ENCODE peak calls at places on chromosomes 16 and 17, in ten cellular contexts. One of them, this sample, is unnamed.

GRCh38 chr16:12573730-12574383 is 229.8 kb downstream of the CPPED1 start:
- DNase-seq in aorta: peak; percentile 72
- DNase-seq in lower leg skin: peak; percentile 88
- DNase-seq in effector memory CD4-positive, alpha-beta T cell: no peak
- DNase-seq in neural progenitor cell: peak; percentile 70
- DNase-seq in upper lobe of right lung: no peak
- DNase-seq in HFF-Myc: peak; percentile 3
- DNase-seq in transverse colon: peak; percentile 51
- DNase-seq in cardiac fibroblast: peak; percentile 47
- DNase-seq in astrocyte of the cerebellum: no peak
- DNase-seq in this sample: peak; percentile 81

GRCh38 chr17:61309362-61309761 is 90.3 kb upstream of the TBX2 start:
- DNase-seq in aorta: no peak
- DNase-seq in lower leg skin: no peak
- DNase-seq in effector memory CD4-positive, alpha-beta T cell: no peak
- DNase-seq in neural progenitor cell: no peak
- DNase-seq in upper lobe of right lung: no peak
- DNase-seq in HFF-Myc: no peak
- DNase-seq in transverse colon: no peak
- DNase-seq in cardiac fibroblast: no peak
- DNase-seq in astrocyte of the cerebellum: no peak
- DNase-seq in this sample: no peak

GRCh38 chr17:41212524-41213169 is 13.8 kb upstream of the KRTAP9-2 start:
- DNase-seq in aorta: no peak
- DNase-seq in lower leg skin: no peak
- DNase-seq in effector memory CD4-positive, alpha-beta T cell: no peak
- DNase-seq in neural progenitor cell: no peak
- DNase-seq in upper lobe of right lung: no peak
- DNase-seq in HFF-Myc: no peak
- DNase-seq in transverse colon: no peak
- DNase-seq in cardiac fibroblast: no peak
- DNase-seq in astrocyte of the cerebellum: no peak
- DNase-seq in this sample: no peak

GRCh38 chr17:17726721-17727060 is 45.4 kb downstream of the RAI1 start:
- DNase-seq in aorta: no peak
- DNase-seq in lower leg skin: no peak
- DNase-seq in effector memory CD4-positive, alpha-beta T cell: no peak
- DNase-seq in neural progenitor cell: no peak
- DNase-seq in upper lobe of right lung: no peak
- DNase-seq in HFF-Myc: no peak
- DNase-seq in transverse colon: no peak
- DNase-seq in cardiac fibroblast: no peak
- DNase-seq in astrocyte of the cerebellum: no peak
- DNase-seq in this sample: no peak

GRCh38 chr16:10930755-10931093 is 11.5 kb downstream of the DEXI start:
- DNase-seq in aorta: no peak
- DNase-seq in lower leg skin: no peak
- DNase-seq in effector memory CD4-positive, alpha-beta T cell: no peak
- DNase-seq in neural progenitor cell: no peak
- DNase-seq in upper lobe of right lung: peak; percentile 63
- DNase-seq in HFF-Myc: no peak
- DNase-seq in transverse colon: no peak
- DNase-seq in cardiac fibroblast: no peak
- DNase-seq in astrocyte of the cerebellum: no peak
- DNase-seq in this sample: no peak

GRCh38 chr17:78202666-78203065 is 11.4 kb upstream of the BIRC5 start:
- DNase-seq in aorta: no peak
- DNase-seq in lower leg skin: no peak
- DNase-seq in effector memory CD4-positive, alpha-beta T cell: no peak
- DNase-seq in neural progenitor cell: no peak
- DNase-seq in upper lobe of right lung: no peak
- DNase-seq in HFF-Myc: no peak
- DNase-seq in transverse colon: no peak
- DNase-seq in cardiac fibroblast: no peak
- DNase-seq in astrocyte of the cerebellum: no peak
- DNase-seq in this sample: no peak

GRCh38 chr16:19307587-19308241 is 22.2 kb downstream of the CLEC19A start:
- DNase-seq in aorta: no peak
- DNase-seq in lower leg skin: no peak
- DNase-seq in effector memory CD4-positive, alpha-beta T cell: no peak
- DNase-seq in neural progenitor cell: peak; percentile 82
- DNase-seq in upper lobe of right lung: no peak
- DNase-seq in HFF-Myc: no peak
- DNase-seq in transverse colon: no peak
- DNase-seq in cardiac fibroblast: no peak
- DNase-seq in astrocyte of the cerebellum: no peak
- DNase-seq in this sample: no peak

GRCh38 chr16:20906225-20906870 is 5.8 kb downstream of the LYRM1 start:
- DNase-seq in aorta: no peak
- DNase-seq in lower leg skin: no peak
- DNase-seq in effector memory CD4-positive, alpha-beta T cell: no peak
- DNase-seq in neural progenitor cell: no peak
- DNase-seq in upper lobe of right lung: no peak
- DNase-seq in HFF-Myc: peak; percentile 84
- DNase-seq in transverse colon: no peak
- DNase-seq in cardiac fibroblast: peak; percentile 95
- DNase-seq in astrocyte of the cerebellum: peak; percentile 77
- DNase-seq in this sample: no peak

GRCh38 chr17:19237389-19238166 is 412 bp downstream of the EPN2 start:
- DNase-seq in aorta: peak; percentile 81
- DNase-seq in lower leg skin: peak; percentile 89
- DNase-seq in effector memory CD4-positive, alpha-beta T cell: no peak
- DNase-seq in neural progenitor cell: peak; percentile 72
- DNase-seq in upper lobe of right lung: peak; percentile 68
- DNase-seq in HFF-Myc: no peak
- DNase-seq in transverse colon: peak; percentile 50
- DNase-seq in cardiac fibroblast: no peak
- DNase-seq in astrocyte of the cerebellum: no peak
- DNase-seq in this sample: peak; percentile 45

GRCh38 chr17:66177048-66177447 is 14.9 kb downstream of the CEP112 start:
- DNase-seq in aorta: no peak
- DNase-seq in lower leg skin: no peak
- DNase-seq in effector memory CD4-positive, alpha-beta T cell: no peak
- DNase-seq in neural progenitor cell: no peak
- DNase-seq in upper lobe of right lung: no peak
- DNase-seq in HFF-Myc: no peak
- DNase-seq in transverse colon: no peak
- DNase-seq in cardiac fibroblast: no peak
- DNase-seq in astrocyte of the cerebellum: no peak
- DNase-seq in this sample: no peak

GRCh38 chr16:50068550-50068949 is 2.8 kb downstream of the HEATR3 start:
- DNase-seq in aorta: no peak
- DNase-seq in lower leg skin: no peak
- DNase-seq in effector memory CD4-positive, alpha-beta T cell: no peak
- DNase-seq in neural progenitor cell: no peak
- DNase-seq in upper lobe of right lung: no peak
- DNase-seq in HFF-Myc: no peak
- DNase-seq in transverse colon: no peak
- DNase-seq in cardiac fibroblast: peak; percentile 40
- DNase-seq in astrocyte of the cerebellum: no peak
- DNase-seq in this sample: no peak

DNA sequence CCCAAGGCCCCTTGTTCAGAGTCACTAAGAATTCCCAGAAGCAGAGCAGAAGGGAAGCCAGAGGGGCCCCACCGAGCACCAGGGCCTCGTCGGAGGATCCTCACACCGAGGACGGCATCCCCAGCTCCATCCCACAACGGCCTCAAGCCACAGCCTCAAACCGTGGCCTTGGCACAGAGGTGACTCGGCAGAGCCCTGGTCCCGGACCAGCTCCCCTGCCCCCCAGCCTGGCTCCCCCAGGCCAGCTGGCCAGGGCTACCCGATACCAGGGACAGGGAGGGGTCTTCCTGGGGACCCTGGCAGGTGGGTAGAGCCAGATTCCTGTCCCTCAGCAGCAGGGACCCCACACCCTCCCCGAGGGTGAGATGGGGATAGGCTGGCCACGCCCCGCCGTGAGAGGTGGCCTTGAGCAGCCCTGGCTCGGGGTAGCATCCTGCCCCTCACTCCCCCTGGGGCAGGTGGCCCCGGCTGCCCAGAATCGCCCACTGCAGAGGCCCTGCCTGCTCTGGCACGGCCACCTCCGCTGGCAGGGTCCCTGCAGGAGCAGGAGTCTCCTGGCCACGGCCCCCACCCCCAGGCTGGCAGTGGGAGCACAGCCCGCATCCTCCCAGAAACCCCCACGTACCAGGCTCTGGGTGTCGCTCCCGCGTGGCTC is 5.6 kb upstream of the PVALEF start:
- DNase-seq in aorta: no peak
- DNase-seq in lower leg skin: no peak
- DNase-seq in effector memory CD4-positive, alpha-beta T cell: no peak
- DNase-seq in neural progenitor cell: no peak
- DNase-seq in upper lobe of right lung: no peak
- DNase-seq in HFF-Myc: no peak
- DNase-seq in transverse colon: no peak
- DNase-seq in cardiac fibroblast: no peak
- DNase-seq in astrocyte of the cerebellum: no peak
- DNase-seq in this sample: no peak
- H3K4me3 ChIP-seq in aorta: no peak overlapping the region
- H3K4me3 ChIP-seq in lower leg skin: no peak overlapping the region
- H3K4me3 ChIP-seq in effector memory CD4-positive, alpha-beta T cell: no peak overlapping the region
- H3K4me3 ChIP-seq in neural progenitor cell: no peak overlapping the region
- H3K4me3 ChIP-seq in upper lobe of right lung: peak overlapping the region; percentile 48
- H3K4me3 ChIP-seq in HFF-Myc: no peak overlapping the region
- H3K4me3 ChIP-seq in transverse colon: peak overlapping the region; percentile 41
- H3K4me3 ChIP-seq in cardiac fibroblast: peak overlapping the region; percentile 1
- H3K4me3 ChIP-seq in astrocyte of the cerebellum: no peak overlapping the region
- H3K4me3 ChIP-seq in this sample: no peak overlapping the region

DNA sequence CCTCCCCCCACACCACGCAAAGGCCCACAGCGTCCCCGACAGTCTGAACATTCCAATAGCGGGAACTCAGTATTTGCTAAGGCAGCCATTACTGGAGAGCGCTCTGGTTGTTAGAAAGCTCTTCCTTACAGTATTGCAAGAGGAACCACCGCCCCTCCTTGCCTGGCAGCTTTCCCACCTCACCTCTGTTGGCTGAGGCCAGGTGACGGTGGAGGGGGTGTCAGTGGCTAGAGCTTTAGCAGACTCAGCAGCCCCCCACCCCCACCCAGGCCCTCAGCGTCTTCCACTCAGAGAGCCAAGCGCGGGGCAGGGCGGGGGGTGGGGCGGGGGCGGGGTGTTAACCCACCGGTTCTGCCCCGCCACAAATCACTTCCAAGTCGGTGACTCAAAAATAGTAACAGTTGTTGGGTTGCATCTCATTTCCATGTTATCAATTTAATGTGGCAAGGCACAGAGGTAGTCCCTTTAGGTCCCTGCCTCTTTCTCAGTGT is 2.3 kb upstream of the PLEKHH3 start:
- DNase-seq in aorta: no peak
- DNase-seq in lower leg skin: peak; percentile 92
- DNase-seq in effector memory CD4-positive, alpha-beta T cell: peak; percentile 21
- DNase-seq in neural progenitor cell: peak; percentile 63
- DNase-seq in upper lobe of right lung: peak; percentile 78
- DNase-seq in HFF-Myc: no peak
- DNase-seq in transverse colon: peak; percentile 76
- DNase-seq in cardiac fibroblast: peak; percentile 60
- DNase-seq in astrocyte of the cerebellum: no peak
- DNase-seq in this sample: peak; percentile 83
- H3K4me3 ChIP-seq in aorta: no peak overlapping the region
- H3K4me3 ChIP-seq in lower leg skin: no peak overlapping the region
- H3K4me3 ChIP-seq in effector memory CD4-positive, alpha-beta T cell: peak overlapping the region; percentile 76
- H3K4me3 ChIP-seq in neural progenitor cell: peak overlapping the region; percentile 67
- H3K4me3 ChIP-seq in upper lobe of right lung: peak overlapping the region; percentile 89
- H3K4me3 ChIP-seq in HFF-Myc: peak overlapping the region; percentile 46
- H3K4me3 ChIP-seq in transverse colon: peak overlapping the region; percentile 91
- H3K4me3 ChIP-seq in cardiac fibroblast: peak overlapping the region; percentile 37
- H3K4me3 ChIP-seq in astrocyte of the cerebellum: no peak overlapping the region
- H3K4me3 ChIP-seq in this sample: peak overlapping the region; percentile 56

GRCh38 chr16:64910351-64910750 is 211.5 kb downstream of the CDH11 start:
- DNase-seq in aorta: peak; percentile 75
- DNase-seq in lower leg skin: no peak
- DNase-seq in effector memory CD4-positive, alpha-beta T cell: no peak
- DNase-seq in neural progenitor cell: peak; percentile 10
- DNase-seq in upper lobe of right lung: no peak
- DNase-seq in HFF-Myc: peak; percentile 57
- DNase-seq in transverse colon: no peak
- DNase-seq in cardiac fibroblast: peak; percentile 90
- DNase-seq in astrocyte of the cerebellum: peak; percentile 22
- DNase-seq in this sample: no peak

GRCh38 chr16:64907844-64908243 is 214.0 kb downstream of the CDH11 start:
- DNase-seq in aorta: no peak
- DNase-seq in lower leg skin: no peak
- DNase-seq in effector memory CD4-positive, alpha-beta T cell: no peak
- DNase-seq in neural progenitor cell: no peak
- DNase-seq in upper lobe of right lung: no peak
- DNase-seq in HFF-Myc: no peak
- DNase-seq in transverse colon: no peak
- DNase-seq in cardiac fibroblast: peak; percentile 11
- DNase-seq in astrocyte of the cerebellum: no peak
- DNase-seq in this sample: no peak
- H3K4me3 ChIP-seq in aorta: no peak overlapping the region
- H3K4me3 ChIP-seq in lower leg skin: no peak overlapping the region
- H3K4me3 ChIP-seq in effector memory CD4-positive, alpha-beta T cell: no peak overlapping the region
- H3K4me3 ChIP-seq in neural progenitor cell: no peak overlapping the region
- H3K4me3 ChIP-seq in upper lobe of right lung: no peak overlapping the region
- H3K4me3 ChIP-seq in HFF-Myc: no peak overlapping the region
- H3K4me3 ChIP-seq in transverse colon: no peak overlapping the region
- H3K4me3 ChIP-seq in cardiac fibroblast: no peak overlapping the region
- H3K4me3 ChIP-seq in astrocyte of the cerebellum: no peak overlapping the region
- H3K4me3 ChIP-seq in this sample: no peak overlapping the region

GRCh38 chr17:16285646-16286008 is 67.6 kb downstream of the CENPV start:
- DNase-seq in aorta: no peak
- DNase-seq in lower leg skin: no peak
- DNase-seq in effector memory CD4-positive, alpha-beta T cell: no peak
- DNase-seq in neural progenitor cell: no peak
- DNase-seq in upper lobe of right lung: no peak
- DNase-seq in HFF-Myc: no peak
- DNase-seq in transverse colon: no peak
- DNase-seq in cardiac fibroblast: no peak
- DNase-seq in astrocyte of the cerebellum: no peak
- DNase-seq in this sample: peak; percentile 11
- H3K4me3 ChIP-seq in aorta: peak overlapping the region; percentile 1
- H3K4me3 ChIP-seq in lower leg skin: no peak overlapping the region
- H3K4me3 ChIP-seq in effector memory CD4-positive, alpha-beta T cell: peak overlapping the region; percentile 20
- H3K4me3 ChIP-seq in neural progenitor cell: no peak overlapping the region
- H3K4me3 ChIP-seq in upper lobe of right lung: no peak overlapping the region
- H3K4me3 ChIP-seq in HFF-Myc: peak overlapping the region; percentile 23
- H3K4me3 ChIP-seq in transverse colon: peak overlapping the region; percentile 30
- H3K4me3 ChIP-seq in cardiac fibroblast: peak overlapping the region; percentile 38
- H3K4me3 ChIP-seq in astrocyte of the cerebellum: peak overlapping the region; percentile 10
- H3K4me3 ChIP-seq in this sample: no peak overlapping the region

DNA sequence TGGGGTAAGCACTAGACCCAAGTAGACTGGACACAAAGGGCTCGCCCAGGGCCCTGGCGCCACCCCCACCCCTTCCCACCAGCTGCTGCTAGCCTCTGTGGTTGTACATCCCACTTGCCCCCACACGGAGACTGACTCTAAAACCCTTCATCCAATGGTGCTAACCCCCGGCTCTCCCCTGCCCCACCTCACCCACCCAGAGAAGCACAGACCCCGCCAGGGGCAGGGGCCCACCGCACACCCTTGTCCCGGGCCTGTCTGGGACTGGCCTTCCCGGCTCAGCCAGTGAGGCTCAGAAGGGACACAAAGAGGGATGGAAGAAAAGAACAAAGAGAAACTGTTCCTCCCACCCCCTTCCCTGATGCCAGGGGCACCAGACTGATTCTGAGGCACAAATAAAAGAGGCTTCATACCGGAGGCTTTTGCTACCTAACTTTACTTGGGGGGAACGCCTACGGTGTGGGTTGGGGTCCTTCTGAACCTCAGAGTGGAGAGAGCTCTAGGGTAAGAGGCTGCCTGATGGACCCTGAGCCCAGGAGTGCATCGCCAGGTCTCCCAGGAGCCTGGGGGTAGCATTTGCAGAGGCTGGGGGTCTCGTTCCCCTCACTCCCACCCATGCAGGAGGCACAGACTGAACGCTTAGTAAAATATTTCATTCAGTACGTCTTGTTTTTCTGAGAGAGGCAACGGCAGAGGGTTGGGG is 8.2 kb downstream of the CORO6 start:
- DNase-seq in aorta: no peak
- DNase-seq in lower leg skin: no peak
- DNase-seq in effector memory CD4-positive, alpha-beta T cell: no peak
- DNase-seq in neural progenitor cell: peak; percentile 62
- DNase-seq in upper lobe of right lung: no peak
- DNase-seq in HFF-Myc: no peak
- DNase-seq in transverse colon: no peak
- DNase-seq in cardiac fibroblast: no peak
- DNase-seq in astrocyte of the cerebellum: no peak
- DNase-seq in this sample: no peak
- H3K4me3 ChIP-seq in aorta: no peak overlapping the region
- H3K4me3 ChIP-seq in lower leg skin: no peak overlapping the region
- H3K4me3 ChIP-seq in effector memory CD4-positive, alpha-beta T cell: peak overlapping the region; percentile 68
- H3K4me3 ChIP-seq in neural progenitor cell: no peak overlapping the region
- H3K4me3 ChIP-seq in upper lobe of right lung: no peak overlapping the region
- H3K4me3 ChIP-seq in HFF-Myc: no peak overlapping the region
- H3K4me3 ChIP-seq in transverse colon: no peak overlapping the region
- H3K4me3 ChIP-seq in cardiac fibroblast: no peak overlapping the region
- H3K4me3 ChIP-seq in astrocyte of the cerebellum: no peak overlapping the region
- H3K4me3 ChIP-seq in this sample: no peak overlapping the region

This sample was measured in WERI-Rb-1.